ENCODE peak calls at places on chromosome 10, in six cellular contexts. One of them, this sample, is unnamed.

GRCh38 chr10:97850446-97850845 is 803 bp downstream of the GOLGA7B start:
- ATAC-seq in SK-N-SH treated with all-trans-retinoic acid at 6 μM for 48 hours: no peak
- ATAC-seq in central memory CD8-positive, alpha-beta T cell: peak; percentile 11
- ATAC-seq in activated naive CD4-positive, alpha-beta T cell treated with anti-CD3 and anti-CD28 coated beads, Interleukin-2, amount 50 U/mL, for 72 hours: no peak
- ATAC-seq in T-helper 17 cell: peak; percentile 18
- ATAC-seq in sciatic nerve: peak; percentile 20
- ATAC-seq in this sample: no peak

GRCh38 chr10:11602919-11603523 is 8.4 kb downstream of the USP6NL start:
- ATAC-seq in SK-N-SH treated with all-trans-retinoic acid at 6 μM for 48 hours: no peak
- ATAC-seq in central memory CD8-positive, alpha-beta T cell: no peak
- ATAC-seq in activated naive CD4-positive, alpha-beta T cell treated with anti-CD3 and anti-CD28 coated beads, Interleukin-2, amount 50 U/mL, for 72 hours: no peak
- ATAC-seq in T-helper 17 cell: peak; percentile 69
- ATAC-seq in sciatic nerve: no peak
- ATAC-seq in this sample: no peak

GRCh38 chr10:116707981-116708380 is 34.4 kb downstream of the HSPA12A start:
- ATAC-seq in SK-N-SH treated with all-trans-retinoic acid at 6 μM for 48 hours: no peak
- ATAC-seq in central memory CD8-positive, alpha-beta T cell: no peak
- ATAC-seq in activated naive CD4-positive, alpha-beta T cell treated with anti-CD3 and anti-CD28 coated beads, Interleukin-2, amount 50 U/mL, for 72 hours: no peak
- ATAC-seq in T-helper 17 cell: no peak
- ATAC-seq in sciatic nerve: peak; percentile 54
- ATAC-seq in this sample: no peak

GRCh38 chr10:84018826-84019225 is 120.5 kb upstream of the GHITM start:
- ATAC-seq in SK-N-SH treated with all-trans-retinoic acid at 6 μM for 48 hours: no peak
- ATAC-seq in central memory CD8-positive, alpha-beta T cell: no peak
- ATAC-seq in activated naive CD4-positive, alpha-beta T cell treated with anti-CD3 and anti-CD28 coated beads, Interleukin-2, amount 50 U/mL, for 72 hours: no peak
- ATAC-seq in T-helper 17 cell: no peak
- ATAC-seq in sciatic nerve: no peak
- ATAC-seq in this sample: no peak

GRCh38 chr10:772227-772637 is 82.8 kb upstream of the DIP2C start:
- ATAC-seq in SK-N-SH treated with all-trans-retinoic acid at 6 μM for 48 hours: no peak
- ATAC-seq in central memory CD8-positive, alpha-beta T cell: no peak
- ATAC-seq in activated naive CD4-positive, alpha-beta T cell treated with anti-CD3 and anti-CD28 coated beads, Interleukin-2, amount 50 U/mL, for 72 hours: no peak
- ATAC-seq in T-helper 17 cell: no peak
- ATAC-seq in sciatic nerve: no peak
- ATAC-seq in this sample: no peak

GRCh38 chr10:42932735-42933453 is 144.0 kb upstream of the RET start:
- ATAC-seq in SK-N-SH treated with all-trans-retinoic acid at 6 μM for 48 hours: no peak
- ATAC-seq in central memory CD8-positive, alpha-beta T cell: peak; percentile 29
- ATAC-seq in activated naive CD4-positive, alpha-beta T cell treated with anti-CD3 and anti-CD28 coated beads, Interleukin-2, amount 50 U/mL, for 72 hours: peak; percentile 78
- ATAC-seq in T-helper 17 cell: peak; percentile 53
- ATAC-seq in sciatic nerve: no peak
- ATAC-seq in this sample: no peak

GRCh38 chr10:128979405-128979804 is 487.6 kb upstream of the MGMT start:
- ATAC-seq in SK-N-SH treated with all-trans-retinoic acid at 6 μM for 48 hours: no peak
- ATAC-seq in central memory CD8-positive, alpha-beta T cell: no peak
- ATAC-seq in activated naive CD4-positive, alpha-beta T cell treated with anti-CD3 and anti-CD28 coated beads, Interleukin-2, amount 50 U/mL, for 72 hours: no peak
- ATAC-seq in T-helper 17 cell: no peak
- ATAC-seq in sciatic nerve: no peak
- ATAC-seq in this sample: no peak

GRCh38 chr10:69573056-69573806 is at the start of gene NEUROG3:
- ATAC-seq in SK-N-SH treated with all-trans-retinoic acid at 6 μM for 48 hours: no peak
- ATAC-seq in central memory CD8-positive, alpha-beta T cell: peak; percentile 32
- ATAC-seq in activated naive CD4-positive, alpha-beta T cell treated with anti-CD3 and anti-CD28 coated beads, Interleukin-2, amount 50 U/mL, for 72 hours: peak; percentile 25
- ATAC-seq in T-helper 17 cell: peak; percentile 39
- ATAC-seq in sciatic nerve: peak; percentile 28
- ATAC-seq in this sample: peak; percentile 29